ENCODE peak calls at places on chromosomes 16 and 17, in eight cellular contexts. One of them, this sample, is unnamed.

GRCh38 chr17:5868916-5869475 is 201.2 kb upstream of the WSCD1 start:
- DNase-seq in effector memory CD4-positive, alpha-beta T cell: no peak
- DNase-seq in psoas muscle: no peak
- DNase-seq in SW 1271: no peak
- DNase-seq in NCI-H446 treated with DMSO at 0.1 percent for 48 hours: no peak
- DNase-seq in GM10248: no peak
- DNase-seq in HTR-8/SVneo: no peak
- DNase-seq in KG1: no peak
- DNase-seq in this sample: no peak

GRCh38 chr17:57989011-57989345 is 924 bp upstream of the VEZF1 start:
- DNase-seq in KG1: no peak
- DNase-seq in NCI-H446 treated with DMSO at 0.1 percent for 48 hours: no peak
- DNase-seq in psoas muscle: no peak
- DNase-seq in effector memory CD4-positive, alpha-beta T cell: no peak
- DNase-seq in HTR-8/SVneo: peak; percentile 48
- DNase-seq in SW 1271: no peak
- DNase-seq in GM10248: no peak
- DNase-seq in this sample: peak; percentile 46

GRCh38 chr16:20073203-20074088 is at the start of gene GPR139:
- DNase-seq in SW 1271: no peak
- DNase-seq in NCI-H446 treated with DMSO at 0.1 percent for 48 hours: no peak
- DNase-seq in effector memory CD4-positive, alpha-beta T cell: no peak
- DNase-seq in HTR-8/SVneo: no peak
- DNase-seq in GM10248: no peak
- DNase-seq in psoas muscle: no peak
- DNase-seq in KG1: no peak
- DNase-seq in this sample: no peak

GRCh38 chr17:75830168-75831031 is 13.8 kb downstream of the UNC13D start:
- DNase-seq in effector memory CD4-positive, alpha-beta T cell: no peak
- DNase-seq in SW 1271: no peak
- DNase-seq in NCI-H446 treated with DMSO at 0.1 percent for 48 hours: no peak
- DNase-seq in psoas muscle: no peak
- DNase-seq in HTR-8/SVneo: peak; percentile 41
- DNase-seq in GM10248: peak; percentile 52
- DNase-seq in KG1: no peak
- DNase-seq in this sample: no peak

GRCh38 chr16:1707193-1707790 is 1.3 kb downstream of the MAPK8IP3 start:
- DNase-seq in SW 1271: no peak
- DNase-seq in KG1: no peak
- DNase-seq in effector memory CD4-positive, alpha-beta T cell: no peak
- DNase-seq in GM10248: no peak
- DNase-seq in NCI-H446 treated with DMSO at 0.1 percent for 48 hours: no peak
- DNase-seq in HTR-8/SVneo: no peak
- DNase-seq in psoas muscle: no peak
- DNase-seq in this sample: peak; percentile 30

GRCh38 chr16:21184834-21185233 is 26.4 kb downstream of the LDAF1 start:
- DNase-seq in NCI-H446 treated with DMSO at 0.1 percent for 48 hours: no peak
- DNase-seq in KG1: no peak
- DNase-seq in GM10248: no peak
- DNase-seq in psoas muscle: no peak
- DNase-seq in SW 1271: no peak
- DNase-seq in HTR-8/SVneo: no peak
- DNase-seq in effector memory CD4-positive, alpha-beta T cell: no peak
- DNase-seq in this sample: peak; percentile 89

GRCh38 chr17:41527076-41528023 is 758 bp downstream of the KRT19 start:
- DNase-seq in SW 1271: no peak
- DNase-seq in NCI-H446 treated with DMSO at 0.1 percent for 48 hours: no peak
- DNase-seq in HTR-8/SVneo: no peak
- DNase-seq in psoas muscle: no peak
- DNase-seq in KG1: no peak
- DNase-seq in effector memory CD4-positive, alpha-beta T cell: no peak
- DNase-seq in GM10248: no peak
- DNase-seq in this sample: peak; percentile 65

GRCh38 chr17:57939797-57940196 is 15.4 kb downstream of the CUEDC1 start:
- DNase-seq in SW 1271: no peak
- DNase-seq in GM10248: peak; percentile 77
- DNase-seq in HTR-8/SVneo: no peak
- DNase-seq in KG1: peak; percentile 45
- DNase-seq in psoas muscle: no peak
- DNase-seq in NCI-H446 treated with DMSO at 0.1 percent for 48 hours: no peak
- DNase-seq in effector memory CD4-positive, alpha-beta T cell: no peak
- DNase-seq in this sample: no peak

GRCh38 chr16:55502801-55503366 is 6.0 kb upstream of the LPCAT2 start:
- DNase-seq in KG1: no peak
- DNase-seq in GM10248: peak; percentile 4
- DNase-seq in NCI-H446 treated with DMSO at 0.1 percent for 48 hours: peak; percentile 92
- DNase-seq in HTR-8/SVneo: peak; percentile 78
- DNase-seq in psoas muscle: peak; percentile 85
- DNase-seq in SW 1271: no peak
- DNase-seq in effector memory CD4-positive, alpha-beta T cell: no peak
- DNase-seq in this sample: peak; percentile 89

GRCh38 chr16:4270595-4270994 is 2.2 kb downstream of the TFAP4 start:
- DNase-seq in GM10248: no peak
- DNase-seq in SW 1271: no peak
- DNase-seq in psoas muscle: no peak
- DNase-seq in effector memory CD4-positive, alpha-beta T cell: no peak
- DNase-seq in NCI-H446 treated with DMSO at 0.1 percent for 48 hours: no peak
- DNase-seq in HTR-8/SVneo: no peak
- DNase-seq in KG1: no peak
- DNase-seq in this sample: no peak

GRCh38 chr17:62696256-62696655 is 68.8 kb downstream of the MRC2 start:
- DNase-seq in psoas muscle: no peak
- DNase-seq in KG1: no peak
- DNase-seq in HTR-8/SVneo: no peak
- DNase-seq in NCI-H446 treated with DMSO at 0.1 percent for 48 hours: no peak
- DNase-seq in GM10248: no peak
- DNase-seq in effector memory CD4-positive, alpha-beta T cell: no peak
- DNase-seq in SW 1271: no peak
- DNase-seq in this sample: no peak

GRCh38 chr17:51165680-51166197 is 472 bp upstream of the NME2 start:
- DNase-seq in NCI-H446 treated with DMSO at 0.1 percent for 48 hours: no peak
- DNase-seq in SW 1271: no peak
- DNase-seq in GM10248: no peak
- DNase-seq in KG1: no peak
- DNase-seq in HTR-8/SVneo: no peak
- DNase-seq in psoas muscle: peak; percentile 25
- DNase-seq in effector memory CD4-positive, alpha-beta T cell: no peak
- DNase-seq in this sample: peak; percentile 44

GRCh38 chr16:69906838-69907301 is 44.3 kb upstream of the CLEC18A start:
- DNase-seq in psoas muscle: no peak
- DNase-seq in HTR-8/SVneo: no peak
- DNase-seq in GM10248: no peak
- DNase-seq in KG1: no peak
- DNase-seq in effector memory CD4-positive, alpha-beta T cell: no peak
- DNase-seq in NCI-H446 treated with DMSO at 0.1 percent for 48 hours: no peak
- DNase-seq in SW 1271: no peak
- DNase-seq in this sample: no peak

GRCh38 chr16:70789927-70790447 is 11.0 kb downstream of the VAC14 start:
- DNase-seq in effector memory CD4-positive, alpha-beta T cell: no peak
- DNase-seq in SW 1271: no peak
- DNase-seq in psoas muscle: no peak
- DNase-seq in KG1: no peak
- DNase-seq in GM10248: no peak
- DNase-seq in HTR-8/SVneo: no peak
- DNase-seq in NCI-H446 treated with DMSO at 0.1 percent for 48 hours: no peak
- DNase-seq in this sample: no peak

GRCh38 chr16:49284962-49285361 is 3.3 kb upstream of the CBLN1 start:
- DNase-seq in HTR-8/SVneo: no peak
- DNase-seq in GM10248: no peak
- DNase-seq in effector memory CD4-positive, alpha-beta T cell: no peak
- DNase-seq in NCI-H446 treated with DMSO at 0.1 percent for 48 hours: no peak
- DNase-seq in SW 1271: no peak
- DNase-seq in psoas muscle: no peak
- DNase-seq in KG1: no peak
- DNase-seq in this sample: no peak

GRCh38 chr17:78110363-78111011 is 18.1 kb downstream of the TMC6 start:
- DNase-seq in effector memory CD4-positive, alpha-beta T cell: no peak
- DNase-seq in SW 1271: no peak
- DNase-seq in HTR-8/SVneo: no peak
- DNase-seq in KG1: no peak
- DNase-seq in psoas muscle: peak; percentile 65
- DNase-seq in NCI-H446 treated with DMSO at 0.1 percent for 48 hours: no peak
- DNase-seq in GM10248: no peak
- DNase-seq in this sample: no peak

GRCh38 chr17:81253358-81254131 is 14.4 kb downstream of the NDUFAF8 start:
- DNase-seq in NCI-H446 treated with DMSO at 0.1 percent for 48 hours: peak; percentile 56
- DNase-seq in HTR-8/SVneo: peak; percentile 53
- DNase-seq in psoas muscle: peak; percentile 48
- DNase-seq in effector memory CD4-positive, alpha-beta T cell: peak; percentile 23
- DNase-seq in GM10248: peak; percentile 72
- DNase-seq in SW 1271: no peak
- DNase-seq in KG1: no peak
- DNase-seq in this sample: peak; percentile 37

GRCh38 chr17:6713130-6713917 is at the start of gene SLC13A5:
- DNase-seq in GM10248: peak; percentile 42
- DNase-seq in NCI-H446 treated with DMSO at 0.1 percent for 48 hours: no peak
- DNase-seq in effector memory CD4-positive, alpha-beta T cell: no peak
- DNase-seq in SW 1271: no peak
- DNase-seq in HTR-8/SVneo: peak; percentile 53
- DNase-seq in psoas muscle: peak; percentile 36
- DNase-seq in KG1: no peak
- DNase-seq in this sample: peak; percentile 33

GRCh38 chr17:73976676-73977521 is 226.6 kb upstream of the RPL38 start:
- DNase-seq in KG1: no peak
- DNase-seq in SW 1271: no peak
- DNase-seq in GM10248: no peak
- DNase-seq in effector memory CD4-positive, alpha-beta T cell: no peak
- DNase-seq in psoas muscle: no peak
- DNase-seq in NCI-H446 treated with DMSO at 0.1 percent for 48 hours: peak; percentile 80
- DNase-seq in HTR-8/SVneo: no peak
- DNase-seq in this sample: peak; percentile 43

GRCh38 chr17:17694229-17695081 is 13.2 kb downstream of the RAI1 start:
- DNase-seq in effector memory CD4-positive, alpha-beta T cell: peak; percentile 64
- DNase-seq in NCI-H446 treated with DMSO at 0.1 percent for 48 hours: peak; percentile 27
- DNase-seq in SW 1271: peak; percentile 79
- DNase-seq in KG1: peak; percentile 20
- DNase-seq in HTR-8/SVneo: peak; percentile 86
- DNase-seq in GM10248: peak; percentile 87
- DNase-seq in psoas muscle: peak; percentile 79
- DNase-seq in this sample: peak; percentile 74

GRCh38 chr16:72291531-72291981 is 119.6 kb upstream of the PMFBP1 start:
- DNase-seq in psoas muscle: no peak
- DNase-seq in NCI-H446 treated with DMSO at 0.1 percent for 48 hours: no peak
- DNase-seq in effector memory CD4-positive, alpha-beta T cell: no peak
- DNase-seq in KG1: no peak
- DNase-seq in HTR-8/SVneo: peak; percentile 80
- DNase-seq in SW 1271: peak; percentile 74
- DNase-seq in GM10248: no peak
- DNase-seq in this sample: peak; percentile 90

GRCh38 chr17:4986403-4986802 is 1.1 kb downstream of the CAMTA2 start:
- DNase-seq in HTR-8/SVneo: no peak
- DNase-seq in SW 1271: no peak
- DNase-seq in KG1: no peak
- DNase-seq in effector memory CD4-positive, alpha-beta T cell: no peak
- DNase-seq in NCI-H446 treated with DMSO at 0.1 percent for 48 hours: no peak
- DNase-seq in GM10248: no peak
- DNase-seq in psoas muscle: no peak
- DNase-seq in this sample: peak; percentile 35

GRCh38 chr16:20262248-20262647 is 65.1 kb downstream of the GP2 start:
- DNase-seq in KG1: no peak
- DNase-seq in GM10248: no peak
- DNase-seq in HTR-8/SVneo: no peak
- DNase-seq in effector memory CD4-positive, alpha-beta T cell: no peak
- DNase-seq in SW 1271: no peak
- DNase-seq in psoas muscle: no peak
- DNase-seq in NCI-H446 treated with DMSO at 0.1 percent for 48 hours: no peak
- DNase-seq in this sample: no peak

GRCh38 chr17:78168906-78169793 is 769 bp downstream of the SYNGR2 start:
- DNase-seq in KG1: no peak
- DNase-seq in GM10248: peak; percentile 58
- DNase-seq in effector memory CD4-positive, alpha-beta T cell: peak; percentile 59
- DNase-seq in psoas muscle: peak; percentile 64
- DNase-seq in HTR-8/SVneo: peak; percentile 91
- DNase-seq in SW 1271: peak; percentile 52
- DNase-seq in NCI-H446 treated with DMSO at 0.1 percent for 48 hours: peak; percentile 35
- DNase-seq in this sample: peak; percentile 79

GRCh38 chr17:28747801-28748750 is 4.3 kb downstream of the TRAF4 start:
- DNase-seq in GM10248: no peak
- DNase-seq in SW 1271: no peak
- DNase-seq in KG1: no peak
- DNase-seq in psoas muscle: no peak
- DNase-seq in NCI-H446 treated with DMSO at 0.1 percent for 48 hours: no peak
- DNase-seq in effector memory CD4-positive, alpha-beta T cell: no peak
- DNase-seq in HTR-8/SVneo: no peak
- DNase-seq in this sample: no peak

GRCh38 chr16:50259334-50260205 is 6.8 kb upstream of the ADCY7 start:
- DNase-seq in effector memory CD4-positive, alpha-beta T cell: no peak
- DNase-seq in psoas muscle: peak; percentile 69
- DNase-seq in KG1: no peak
- DNase-seq in HTR-8/SVneo: no peak
- DNase-seq in NCI-H446 treated with DMSO at 0.1 percent for 48 hours: no peak
- DNase-seq in SW 1271: no peak
- DNase-seq in GM10248: no peak
- DNase-seq in this sample: no peak

GRCh38 chr16:49706620-49707355 is 149.1 kb downstream of the ZNF423 start:
- DNase-seq in effector memory CD4-positive, alpha-beta T cell: no peak
- DNase-seq in KG1: no peak
- DNase-seq in HTR-8/SVneo: no peak
- DNase-seq in NCI-H446 treated with DMSO at 0.1 percent for 48 hours: no peak
- DNase-seq in SW 1271: no peak
- DNase-seq in psoas muscle: no peak
- DNase-seq in GM10248: no peak
- DNase-seq in this sample: no peak

GRCh38 chr17:29663155-29663554 is 40.4 kb upstream of the CORO6 start:
- DNase-seq in effector memory CD4-positive, alpha-beta T cell: no peak
- DNase-seq in SW 1271: no peak
- DNase-seq in psoas muscle: no peak
- DNase-seq in HTR-8/SVneo: no peak
- DNase-seq in KG1: no peak
- DNase-seq in NCI-H446 treated with DMSO at 0.1 percent for 48 hours: no peak
- DNase-seq in GM10248: no peak
- DNase-seq in this sample: no peak

GRCh38 chr17:7203391-7203790 is 16.2 kb downstream of the DLG4 start:
- DNase-seq in HTR-8/SVneo: no peak
- DNase-seq in psoas muscle: no peak
- DNase-seq in effector memory CD4-positive, alpha-beta T cell: no peak
- DNase-seq in KG1: no peak
- DNase-seq in SW 1271: no peak
- DNase-seq in GM10248: no peak
- DNase-seq in NCI-H446 treated with DMSO at 0.1 percent for 48 hours: no peak
- DNase-seq in this sample: no peak

GRCh38 chr16:22098538-22099255 is 6.4 kb downstream of the VWA3A start:
- DNase-seq in SW 1271: peak; percentile 8
- DNase-seq in HTR-8/SVneo: peak; percentile 62
- DNase-seq in KG1: peak; percentile 4
- DNase-seq in effector memory CD4-positive, alpha-beta T cell: no peak
- DNase-seq in NCI-H446 treated with DMSO at 0.1 percent for 48 hours: peak; percentile 23
- DNase-seq in GM10248: peak; percentile 71
- DNase-seq in psoas muscle: no peak
- DNase-seq in this sample: peak; percentile 52

GRCh38 chr17:11539637-11540036 is 58.6 kb upstream of the DNAH9 start:
- DNase-seq in GM10248: no peak
- DNase-seq in psoas muscle: no peak
- DNase-seq in KG1: no peak
- DNase-seq in NCI-H446 treated with DMSO at 0.1 percent for 48 hours: no peak
- DNase-seq in effector memory CD4-positive, alpha-beta T cell: no peak
- DNase-seq in SW 1271: no peak
- DNase-seq in HTR-8/SVneo: no peak
- DNase-seq in this sample: no peak

GRCh38 chr17:47736501-47737211 is 3.6 kb downstream of the TBX21 start:
- DNase-seq in HTR-8/SVneo: no peak
- DNase-seq in effector memory CD4-positive, alpha-beta T cell: no peak
- DNase-seq in KG1: no peak
- DNase-seq in psoas muscle: no peak
- DNase-seq in SW 1271: no peak
- DNase-seq in GM10248: no peak
- DNase-seq in NCI-H446 treated with DMSO at 0.1 percent for 48 hours: no peak
- DNase-seq in this sample: no peak

GRCh38 chr17:38786372-38786771 is 13.0 kb downstream of the PIP4K2B start:
- DNase-seq in effector memory CD4-positive, alpha-beta T cell: no peak
- DNase-seq in HTR-8/SVneo: no peak
- DNase-seq in NCI-H446 treated with DMSO at 0.1 percent for 48 hours: no peak
- DNase-seq in SW 1271: no peak
- DNase-seq in KG1: no peak
- DNase-seq in psoas muscle: no peak
- DNase-seq in GM10248: no peak
- DNase-seq in this sample: peak; percentile 20

GRCh38 chr16:58863761-58864160 is 129.6 kb upstream of the GOT2 start:
- DNase-seq in KG1: no peak
- DNase-seq in psoas muscle: no peak
- DNase-seq in NCI-H446 treated with DMSO at 0.1 percent for 48 hours: no peak
- DNase-seq in effector memory CD4-positive, alpha-beta T cell: no peak
- DNase-seq in GM10248: no peak
- DNase-seq in SW 1271: no peak
- DNase-seq in HTR-8/SVneo: no peak
- DNase-seq in this sample: no peak

This sample was measured in kidney tubule cell.